ENCODE peak calls at places on chromosomes 16 and 17, in eight cellular contexts. One of them, this sample, is unnamed.

GRCh38 chr16:75836377-75837010 is 110.2 kb upstream of the CPHXL start:
- DNase-seq in lower lobe of right lung: no peak
- DNase-seq in OCI-LY7: no peak
- DNase-seq in AG04450: no peak
- DNase-seq in heart right ventricle: no peak
- DNase-seq in ovary: no peak
- DNase-seq in uterus: no peak
- DNase-seq in lung: no peak
- DNase-seq in this sample: no peak

GRCh38 chr16:13426736-13427135 is 493.2 kb upstream of the ERCC4 start:
- DNase-seq in lung: no peak
- DNase-seq in uterus: no peak
- DNase-seq in heart right ventricle: no peak
- DNase-seq in OCI-LY7: no peak
- DNase-seq in ovary: no peak
- DNase-seq in AG04450: no peak
- DNase-seq in lower lobe of right lung: no peak
- DNase-seq in this sample: no peak

GRCh38 chr17:81349397-81350319 is 45.6 kb upstream of the BAHCC1 start:
- DNase-seq in lower lobe of right lung: no peak
- DNase-seq in OCI-LY7: no peak
- DNase-seq in uterus: no peak
- DNase-seq in heart right ventricle: no peak
- DNase-seq in ovary: no peak
- DNase-seq in AG04450: no peak
- DNase-seq in lung: no peak
- DNase-seq in this sample: no peak

GRCh38 chr17:79388556-79389295 is 222.1 kb downstream of the RBFOX3 start:
- DNase-seq in lung: peak; percentile 43
- DNase-seq in OCI-LY7: peak; percentile 80
- DNase-seq in heart right ventricle: peak; percentile 45
- DNase-seq in uterus: no peak
- DNase-seq in AG04450: no peak
- DNase-seq in ovary: no peak
- DNase-seq in lower lobe of right lung: peak; percentile 57
- DNase-seq in this sample: peak; percentile 64

GRCh38 chr17:20156196-20157077 is 147.3 kb downstream of the SPECC1 start:
- DNase-seq in ovary: no peak
- DNase-seq in lung: peak; percentile 59
- DNase-seq in OCI-LY7: peak; percentile 14
- DNase-seq in AG04450: no peak
- DNase-seq in lower lobe of right lung: peak; percentile 67
- DNase-seq in uterus: peak; percentile 33
- DNase-seq in heart right ventricle: no peak
- DNase-seq in this sample: peak; percentile 9

GRCh38 chr17:50642071-50642721 is 7.5 kb downstream of the ABCC3 start:
- DNase-seq in OCI-LY7: no peak
- DNase-seq in uterus: no peak
- DNase-seq in lower lobe of right lung: no peak
- DNase-seq in lung: no peak
- DNase-seq in heart right ventricle: no peak
- DNase-seq in ovary: no peak
- DNase-seq in AG04450: no peak
- DNase-seq in this sample: no peak

GRCh38 chr16:15041260-15042011 is 14.4 kb downstream of the NTAN1 start:
- DNase-seq in OCI-LY7: no peak
- DNase-seq in ovary: peak; percentile 80
- DNase-seq in uterus: peak; percentile 57
- DNase-seq in AG04450: no peak
- DNase-seq in lung: peak; percentile 67
- DNase-seq in lower lobe of right lung: peak; percentile 81
- DNase-seq in heart right ventricle: peak; percentile 75
- DNase-seq in this sample: no peak

GRCh38 chr16:11506816-11507305 is 79.9 kb downstream of the LITAF start:
- DNase-seq in AG04450: no peak
- DNase-seq in OCI-LY7: peak; percentile 28
- DNase-seq in lung: no peak
- DNase-seq in ovary: no peak
- DNase-seq in lower lobe of right lung: no peak
- DNase-seq in uterus: no peak
- DNase-seq in heart right ventricle: no peak
- DNase-seq in this sample: no peak

GRCh38 chr17:6530324-6530920 is 25.9 kb downstream of the PITPNM3 start:
- DNase-seq in OCI-LY7: no peak
- DNase-seq in AG04450: no peak
- DNase-seq in heart right ventricle: no peak
- DNase-seq in lung: no peak
- DNase-seq in ovary: no peak
- DNase-seq in lower lobe of right lung: no peak
- DNase-seq in uterus: no peak
- DNase-seq in this sample: no peak

GRCh38 chr17:49646391-49647255 is 31.3 kb downstream of the SPOP start:
- DNase-seq in lower lobe of right lung: no peak
- DNase-seq in AG04450: peak; percentile 29
- DNase-seq in ovary: no peak
- DNase-seq in lung: peak; percentile 62
- DNase-seq in heart right ventricle: no peak
- DNase-seq in OCI-LY7: no peak
- DNase-seq in uterus: peak; percentile 47
- DNase-seq in this sample: peak; percentile 4

GRCh38 chr16:3304370-3304769 is 860 bp downstream of the TIGD7 start:
- DNase-seq in OCI-LY7: no peak
- DNase-seq in uterus: no peak
- DNase-seq in lung: no peak
- DNase-seq in AG04450: no peak
- DNase-seq in lower lobe of right lung: no peak
- DNase-seq in heart right ventricle: no peak
- DNase-seq in ovary: no peak
- DNase-seq in this sample: no peak

GRCh38 chr16:379961-380836 is 1.6 kb downstream of the PGAP6 start:
- DNase-seq in lung: no peak
- DNase-seq in OCI-LY7: no peak
- DNase-seq in lower lobe of right lung: no peak
- DNase-seq in heart right ventricle: no peak
- DNase-seq in AG04450: no peak
- DNase-seq in uterus: no peak
- DNase-seq in ovary: no peak
- DNase-seq in this sample: no peak

GRCh38 chr17:66459811-66460270 is 157.4 kb downstream of the PRKCA start:
- DNase-seq in OCI-LY7: no peak
- DNase-seq in lung: peak; percentile 58
- DNase-seq in heart right ventricle: peak; percentile 38
- DNase-seq in ovary: peak; percentile 68
- DNase-seq in uterus: peak; percentile 89
- DNase-seq in AG04450: peak; percentile 97
- DNase-seq in lower lobe of right lung: no peak
- DNase-seq in this sample: peak; percentile 56

GRCh38 chr16:24900230-24900629 is 54.5 kb downstream of the SLC5A11 start:
- DNase-seq in AG04450: no peak
- DNase-seq in OCI-LY7: no peak
- DNase-seq in uterus: no peak
- DNase-seq in lung: no peak
- DNase-seq in ovary: no peak
- DNase-seq in heart right ventricle: no peak
- DNase-seq in lower lobe of right lung: no peak
- DNase-seq in this sample: no peak

DNA sequence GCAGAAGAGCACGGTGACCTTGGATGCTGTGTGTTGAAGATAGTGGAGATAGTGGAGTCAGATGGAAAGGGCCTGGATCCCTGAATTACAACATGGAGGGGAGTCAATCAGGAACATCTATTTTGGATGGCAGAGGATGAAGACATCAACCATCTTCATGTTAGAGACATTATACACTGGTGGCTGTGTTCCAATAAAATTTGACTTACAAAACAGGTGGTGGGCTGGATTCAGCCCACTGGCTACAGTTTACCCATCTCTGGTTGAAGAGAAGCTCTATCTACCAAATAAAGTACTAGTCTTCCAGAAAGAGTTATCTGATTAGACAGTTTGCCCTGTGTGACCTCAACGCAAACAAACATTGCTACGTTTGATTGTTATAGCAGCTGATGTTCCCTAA is 247.2 kb downstream of the XYLT1 start:
- DNase-seq in uterus: no peak
- DNase-seq in ovary: no peak
- DNase-seq in AG04450: no peak
- DNase-seq in OCI-LY7: no peak
- DNase-seq in lower lobe of right lung: no peak
- DNase-seq in lung: no peak
- DNase-seq in heart right ventricle: no peak
- DNase-seq in this sample: no peak
- H3K27ac ChIP-seq in uterus: no peak overlapping the region
- H3K27ac ChIP-seq in ovary: no peak overlapping the region
- H3K27ac ChIP-seq in AG04450: no peak overlapping the region
- H3K27ac ChIP-seq in OCI-LY7: no peak overlapping the region
- H3K27ac ChIP-seq in lower lobe of right lung: no peak overlapping the region
- H3K27ac ChIP-seq in lung: no peak overlapping the region
- H3K27ac ChIP-seq in heart right ventricle: no peak overlapping the region
- H3K27ac ChIP-seq in this sample: no peak overlapping the region

DNA sequence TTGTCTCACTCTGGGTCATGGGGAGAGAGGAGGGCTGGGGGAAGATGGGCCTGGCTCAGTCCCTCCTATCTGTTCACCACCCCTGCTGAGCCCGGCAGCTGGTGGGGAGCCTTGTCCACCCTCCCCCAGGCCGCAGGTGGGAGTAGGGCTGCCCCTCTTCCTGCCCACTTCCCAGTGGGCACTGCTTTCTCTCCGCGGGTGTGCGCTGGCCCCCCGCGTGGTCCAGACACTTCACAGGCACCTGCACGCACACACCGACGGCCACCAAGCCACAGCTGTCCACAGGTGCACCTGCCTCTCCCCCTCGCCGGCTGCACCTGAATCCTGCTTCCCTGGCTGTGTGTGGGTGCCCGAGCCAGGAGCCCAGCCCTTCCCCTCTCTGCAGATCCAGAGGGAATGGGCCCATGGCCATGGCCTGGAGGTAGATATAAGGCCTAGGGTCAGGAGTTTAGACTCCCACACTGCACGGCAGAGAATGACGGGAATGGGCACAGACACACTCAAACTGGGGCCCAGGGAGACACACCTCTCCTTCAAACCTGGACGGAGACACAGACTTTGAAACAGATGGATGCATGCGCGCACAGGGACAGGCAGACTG is 2.0 kb downstream of the NHERF2 start:
- DNase-seq in uterus: no peak
- DNase-seq in AG04450: no peak
- DNase-seq in OCI-LY7: no peak
- DNase-seq in lower lobe of right lung: no peak
- DNase-seq in lung: no peak
- DNase-seq in heart right ventricle: no peak
- DNase-seq in ovary: no peak
- DNase-seq in this sample: no peak
- TF ChIP-seq CTCF in uterus: no peak
- TF ChIP-seq CTCF in AG04450: no peak
- TF ChIP-seq CTCF in OCI-LY7: no peak
- TF ChIP-seq CTCF in lower lobe of right lung: no peak
- TF ChIP-seq CTCF in lung: no peak
- TF ChIP-seq CTCF in heart right ventricle: no peak
- TF ChIP-seq CTCF in ovary: no peak
- TF ChIP-seq CTCF in this sample: no peak

GRCh38 chr17:77734371-77735050 is 224.0 kb upstream of the TNRC6C start:
- DNase-seq in lower lobe of right lung: peak; percentile 70
- DNase-seq in AG04450: no peak
- DNase-seq in lung: peak; percentile 80
- DNase-seq in OCI-LY7: no peak
- DNase-seq in ovary: peak; percentile 87
- DNase-seq in heart right ventricle: peak; percentile 94
- DNase-seq in uterus: peak; percentile 95
- DNase-seq in this sample: peak; percentile 94
- H3K4me3 ChIP-seq in lower lobe of right lung: no peak overlapping the region
- H3K4me3 ChIP-seq in AG04450: no peak overlapping the region
- H3K4me3 ChIP-seq in lung: no peak overlapping the region
- H3K4me3 ChIP-seq in OCI-LY7: no peak overlapping the region
- H3K4me3 ChIP-seq in ovary: no peak overlapping the region
- H3K4me3 ChIP-seq in heart right ventricle: no peak overlapping the region
- H3K4me3 ChIP-seq in uterus: no peak overlapping the region
- H3K4me3 ChIP-seq in this sample: peak overlapping the region; percentile 8

GRCh38 chr16:4801051-4801961 is 1.1 kb downstream of the ROGDI start:
- DNase-seq in uterus: no peak
- DNase-seq in heart right ventricle: no peak
- DNase-seq in lung: no peak
- DNase-seq in ovary: no peak
- DNase-seq in AG04450: no peak
- DNase-seq in lower lobe of right lung: no peak
- DNase-seq in OCI-LY7: no peak
- DNase-seq in this sample: no peak

GRCh38 chr16:4798456-4798855 is 3.3 kb downstream of the SMIM22 start:
- DNase-seq in ovary: no peak
- DNase-seq in uterus: no peak
- DNase-seq in lung: no peak
- DNase-seq in OCI-LY7: no peak
- DNase-seq in AG04450: no peak
- DNase-seq in lower lobe of right lung: no peak
- DNase-seq in heart right ventricle: no peak
- DNase-seq in this sample: no peak

GRCh38 chr16:4797805-4798252 is 2.7 kb downstream of the SMIM22 start:
- DNase-seq in lung: no peak
- DNase-seq in OCI-LY7: no peak
- DNase-seq in uterus: no peak
- DNase-seq in ovary: no peak
- DNase-seq in heart right ventricle: no peak
- DNase-seq in AG04450: no peak
- DNase-seq in lower lobe of right lung: no peak
- DNase-seq in this sample: no peak

GRCh38 chr16:4800290-4801041 is 2.0 kb downstream of the ROGDI start:
- DNase-seq in AG04450: no peak
- DNase-seq in lower lobe of right lung: peak; percentile 81
- DNase-seq in uterus: no peak
- DNase-seq in OCI-LY7: no peak
- DNase-seq in ovary: no peak
- DNase-seq in lung: peak; percentile 65
- DNase-seq in heart right ventricle: peak; percentile 61
- DNase-seq in this sample: no peak

DNA sequence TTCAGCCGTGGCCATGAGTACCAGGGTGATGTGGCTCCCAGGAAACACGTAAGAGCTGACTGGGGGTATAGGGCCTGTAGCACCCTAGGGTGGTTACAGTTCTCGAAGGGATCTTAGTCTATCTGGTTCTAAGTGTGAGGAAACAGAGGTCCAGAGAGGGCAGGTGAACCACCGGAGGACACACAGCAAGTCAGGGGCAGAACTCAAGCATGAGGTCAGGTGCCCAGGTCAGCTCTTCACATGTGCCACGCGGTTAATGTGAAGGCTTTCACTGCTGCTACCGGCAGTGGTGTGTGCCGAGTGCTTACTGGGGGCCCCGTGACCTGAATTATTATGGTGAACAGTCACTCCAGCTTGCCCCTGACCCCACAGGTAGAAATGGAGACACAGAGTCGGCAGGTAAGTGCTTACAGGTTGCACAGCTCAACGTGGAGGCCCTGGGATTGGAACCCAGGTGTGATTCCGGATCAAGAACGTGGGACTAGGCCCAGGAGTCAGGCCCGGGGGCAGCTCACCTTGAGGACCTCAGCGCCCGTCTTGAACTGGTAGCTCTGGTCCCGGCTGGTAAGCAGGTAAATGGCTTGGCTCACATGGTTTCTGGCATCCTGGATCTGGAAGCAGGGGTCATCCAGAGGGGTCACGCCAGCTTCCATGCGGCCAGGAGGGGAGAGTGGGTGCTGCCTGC is 3.1 kb downstream of the ROGDI start:
- DNase-seq in lung: no peak
- DNase-seq in lower lobe of right lung: no peak
- DNase-seq in ovary: no peak
- DNase-seq in uterus: no peak
- DNase-seq in AG04450: no peak
- DNase-seq in heart right ventricle: no peak
- DNase-seq in OCI-LY7: no peak
- DNase-seq in this sample: no peak
- H3K27ac ChIP-seq in lung: no peak overlapping the region
- H3K27ac ChIP-seq in lower lobe of right lung: no peak overlapping the region
- H3K27ac ChIP-seq in ovary: no peak overlapping the region
- H3K27ac ChIP-seq in uterus: no peak overlapping the region
- H3K27ac ChIP-seq in AG04450: no peak overlapping the region
- H3K27ac ChIP-seq in heart right ventricle: no peak overlapping the region
- H3K27ac ChIP-seq in OCI-LY7: no peak overlapping the region
- H3K27ac ChIP-seq in this sample: no peak overlapping the region